ENCODE peak calls at places on chromosome 12, in eight cellular contexts. A is fibroblast of lung; D is adipocyte; W is HCT116; B is CD8-positive, alpha-beta T cell; I is ovary; F is A549; V is endodermal cell. R is an unnamed sample.

GRCh38 chr12:62044450-62044849 is 215.8 kb upstream of the USP15 start:
- DNase-seq in A (no peak), D (no peak), W (no peak), B (no peak), I (no peak), F (no peak), V (peak; percentile 53), R (no peak)

GRCh38 chr12:62737201-62737600 is 197.7 kb downstream of the PPM1H start:
- DNase-seq in A (no peak), D (no peak), W (no peak), B (no peak), I (no peak), F (no peak), V (no peak), R (no peak)

GRCh38 chr12:26817183-26817591 is 15.8 kb downstream of the ITPR2 start:
- DNase-seq in A (no peak), D (no peak), W (no peak), B (no peak), I (no peak), F (no peak), V (no peak), R (no peak)

GRCh38 chr12:58804749-58805148 is 115.6 kb downstream of the LRIG3 start:
- DNase-seq in A (no peak), D (no peak), W (peak; percentile 7), B (no peak), I (no peak), F (peak; percentile 23), V (no peak), R (no peak)

GRCh38 chr12:120508537-120508936 is 12.6 kb downstream of the DYNLL1 start:
- DNase-seq in A (no peak), D (no peak), W (no peak), B (no peak), I (no peak), F (no peak), V (no peak), R (no peak)

GRCh38 chr12:121357331-121357730 is 5.1 kb upstream of the ANAPC5 start:
- DNase-seq in A (no peak), D (no peak), W (no peak), B (no peak), I (no peak), F (no peak), V (no peak), R (no peak)

GRCh38 chr12:127041985-127042625 is 1224.9 kb upstream of the TMEM132C start:
- DNase-seq in A (no peak), D (peak; percentile 8), W (no peak), B (no peak), I (no peak), F (no peak), V (no peak), R (no peak)

GRCh38 chr12:59115526-59115925 is 195.2 kb upstream of the LRIG3 start:
- DNase-seq in A (peak; percentile 56), D (peak; percentile 81), W (no peak), B (no peak), I (no peak), F (no peak), V (no peak), R (peak; percentile 44)

GRCh38 chr12:131726-132465 is 65.3 kb downstream of the IQSEC3 start:
- DNase-seq in A (peak; percentile 15), D (no peak), W (no peak), B (no peak), I (no peak), F (peak; percentile 64), V (no peak), R (no peak)

GRCh38 chr12:23753627-23754358 is 195.7 kb downstream of the SOX5 start:
- DNase-seq in A (no peak), D (no peak), W (no peak), B (no peak), I (no peak), F (no peak), V (no peak), R (no peak)

GRCh38 chr12:53986686-53987180 is 1.8 kb downstream of the HOXC10 start:
- DNase-seq in A (no peak), D (no peak), W (no peak), B (no peak), I (no peak), F (no peak), V (no peak), R (no peak)

GRCh38 chr12:53983580-53984572 is 1.1 kb upstream of the HOXC10 start:
- DNase-seq in A (no peak), D (no peak), W (no peak), B (no peak), I (no peak), F (no peak), V (peak; percentile 68), R (no peak)

GRCh38 chr12:53985900-53986685 is 1.1 kb downstream of the HOXC10 start:
- DNase-seq in A (no peak), D (no peak), W (no peak), B (no peak), I (no peak), F (no peak), V (peak; percentile 82), R (peak; percentile 83)

GRCh38 chr12:53987748-53988147 is 2.8 kb downstream of the HOXC10 start:
- DNase-seq in A (no peak), D (no peak), W (no peak), B (no peak), I (no peak), F (no peak), V (no peak), R (no peak)

DNA sequence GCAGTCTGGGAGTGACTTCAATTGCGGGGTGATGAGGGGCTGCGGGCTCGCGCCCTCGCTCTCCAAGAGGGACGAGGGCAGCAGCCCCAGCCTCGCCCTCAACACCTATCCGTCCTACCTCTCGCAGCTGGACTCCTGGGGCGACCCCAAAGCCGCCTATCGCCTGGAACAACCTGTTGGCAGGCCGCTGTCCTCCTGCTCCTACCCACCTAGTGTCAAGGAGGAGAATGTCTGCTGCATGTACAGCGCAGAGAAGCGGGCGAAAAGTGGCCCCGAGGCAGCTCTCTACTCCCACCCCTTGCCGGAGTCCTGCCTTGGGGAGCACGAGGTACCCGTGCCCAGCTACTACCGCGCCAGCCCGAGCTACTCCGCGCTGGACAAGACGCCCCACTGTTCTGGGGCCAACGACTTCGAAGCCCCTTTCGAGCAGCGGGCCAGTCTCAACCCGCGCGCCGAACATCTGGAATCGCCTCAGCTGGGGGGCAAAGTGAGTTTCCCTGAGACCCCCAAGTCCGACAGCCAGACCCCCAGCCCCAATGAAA is 483 bp downstream of the HOXC10 start:
- DNase-seq in A (no peak), D (no peak), W (no peak), B (no peak), I (no peak), F (no peak), V (peak; percentile 80), R (no peak)
- H3K4me3 ChIP-seq in A (no peak overlapping the region), D (peak overlapping the region; percentile 92), W (no peak overlapping the region), B (no peak overlapping the region), I (peak overlapping the region; percentile 42), F (peak overlapping the region; percentile 60), V (no peak overlapping the region), R (peak overlapping the region; percentile 70)

DNA sequence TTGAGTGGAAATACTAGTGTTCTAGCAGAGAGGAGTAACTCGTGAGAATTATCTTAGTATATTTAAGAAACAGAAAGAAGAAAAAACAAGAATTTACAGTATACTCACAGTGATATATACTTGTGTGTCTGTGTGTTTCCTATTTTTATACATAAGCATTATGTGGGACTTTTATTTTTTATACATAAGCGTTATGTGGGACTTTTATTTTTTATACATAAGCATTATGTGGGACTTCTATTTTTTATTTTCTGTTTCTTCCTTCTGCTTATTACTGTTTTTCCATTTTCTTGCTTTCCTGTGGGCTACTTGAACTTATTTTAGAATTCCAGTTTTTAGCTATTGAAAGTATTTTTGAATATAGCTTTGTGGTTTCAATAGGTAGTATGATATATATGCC is 6.9 kb upstream of the ZNF140 start:
- DNase-seq in A (no peak), D (no peak), W (no peak), B (no peak), I (no peak), F (no peak), V (no peak), R (no peak)
- H3K9me3 ChIP-seq in A (no peaks in the 10 kb centered on the region), D (peaks cover 84% of the 10 kb centered on the region), W (peaks cover 15% of the 10 kb centered on the region), B (peaks cover 21% of the 10 kb centered on the region), I (peaks cover 5% of the 10 kb centered on the region), F (peaks cover 89% of the 10 kb centered on the region), V (peaks cover 74% of the 10 kb centered on the region), R (peaks cover 20% of the 10 kb centered on the region)

GRCh38 chr12:3750616-3751015 is 2.3 kb downstream of the CRACR2A start:
- DNase-seq in A (no peak), D (no peak), W (no peak), B (no peak), I (no peak), F (no peak), V (no peak), R (no peak)

GRCh38 chr12:3753549-3754284 is 808 bp upstream of the CRACR2A start:
- DNase-seq in A (no peak), D (no peak), W (no peak), B (no peak), I (peak; percentile 58), F (no peak), V (peak; percentile 61), R (peak; percentile 33)

GRCh38 chr12:3752096-3752709 is 706 bp downstream of the CRACR2A start:
- DNase-seq in A (peak; percentile 11), D (no peak), W (peak; percentile 12), B (peak; percentile 36), I (peak; percentile 39), F (no peak), V (peak; percentile 45), R (peak; percentile 75)

GRCh38 chr12:3752741-3753486 is at the start of gene CRACR2A:
- DNase-seq in A (peak; percentile 68), D (peak; percentile 45), W (peak; percentile 32), B (peak; percentile 71), I (peak; percentile 75), F (peak; percentile 68), V (peak; percentile 97), R (peak; percentile 85)

GRCh38 chr12:3751151-3752095 is 1.5 kb downstream of the CRACR2A start:
- DNase-seq in A (no peak), D (no peak), W (no peak), B (no peak), I (no peak), F (no peak), V (no peak), R (no peak)
- H3K4me3 ChIP-seq in A (no peak overlapping the region), D (peak overlapping the region; percentile 79), W (peak overlapping the region; percentile 80), B (peak overlapping the region; percentile 63), I (no peak overlapping the region), F (no peak overlapping the region), V (no peak overlapping the region), R (peak overlapping the region; percentile 65)

GRCh38 chr12:7180685-7181084 is 8.8 kb upstream of the PEX5 start:
- DNase-seq in A (no peak), D (no peak), W (no peak), B (no peak), I (no peak), F (no peak), V (no peak), R (no peak)

GRCh38 chr12:7176595-7176994 is 12.9 kb upstream of the PEX5 start:
- DNase-seq in A (no peak), D (no peak), W (no peak), B (no peak), I (no peak), F (no peak), V (no peak), R (no peak)

GRCh38 chr12:7175493-7175892 is 14.0 kb upstream of the PEX5 start:
- DNase-seq in A (no peak), D (peak; percentile 34), W (no peak), B (no peak), I (no peak), F (no peak), V (no peak), R (peak; percentile 62)

DNA sequence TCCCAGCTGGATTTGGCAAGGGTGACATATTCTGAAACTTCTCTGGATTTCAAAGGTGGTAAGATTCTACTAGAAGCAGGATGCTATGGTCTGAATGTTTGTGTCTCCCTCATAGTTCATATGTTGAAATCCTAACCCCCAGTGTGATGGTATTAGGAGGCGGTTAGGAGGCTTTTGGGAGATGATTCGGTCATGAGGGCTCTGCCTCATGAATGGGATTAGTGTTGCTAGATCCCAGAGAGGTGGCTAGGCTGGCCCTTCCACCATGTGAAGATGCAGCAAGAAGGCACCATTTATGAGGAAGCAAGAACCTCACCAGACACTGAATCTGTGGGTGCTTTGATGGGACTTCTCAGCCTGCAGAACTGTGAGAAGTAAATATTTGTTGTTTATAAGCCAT is 11.0 kb upstream of the PEX5 start:
- DNase-seq in A (no peak), D (no peak), W (no peak), B (no peak), I (no peak), F (no peak), V (no peak), R (no peak)
- H3K9me3 ChIP-seq in A (no peaks in the 10 kb centered on the region), D (peaks cover 4% of the 10 kb centered on the region), W (no peaks in the 10 kb centered on the region), B (no peaks in the 10 kb centered on the region), I (no peaks in the 10 kb centered on the region), F (peaks cover 31% of the 10 kb centered on the region), V (peaks cover 7% of the 10 kb centered on the region), R (peaks cover 31% of the 10 kb centered on the region)

R was measured in MG63.